ENCODE peak calls at places on chromosomes 13 and 19, in nine cellular contexts. One of them, this sample, is unnamed.

GRCh38 chr13:95698047-95698749 is 21.3 kb downstream of the DNAJC3 start:
- DNase-seq in uterus: no peak
- DNase-seq in activated naive CD4-positive, alpha-beta T cell treated with anti-CD3 and anti-CD28 coated beads for 36 hours: no peak
- DNase-seq in smooth muscle cell of the brain vasculature: no peak
- DNase-seq in lower leg skin: no peak
- DNase-seq in mucosa of gallbladder: no peak
- DNase-seq in dorsolateral prefrontal cortex: no peak
- DNase-seq in stimulated activated CD4-positive, alpha-beta T cell treated with anti-CD3 and anti-CD28 coated beads, Interleukin-15, amount 100 ng/mL, for 1 hour: no peak
- DNase-seq in NCI-H2081: no peak
- DNase-seq in this sample: no peak

GRCh38 chr19:47296036-47296435 is 13.6 kb upstream of the C5AR1 start:
- DNase-seq in uterus: peak; percentile 81
- DNase-seq in activated naive CD4-positive, alpha-beta T cell treated with anti-CD3 and anti-CD28 coated beads for 36 hours: peak; percentile 91
- DNase-seq in smooth muscle cell of the brain vasculature: peak; percentile 49
- DNase-seq in lower leg skin: peak; percentile 92
- DNase-seq in mucosa of gallbladder: peak; percentile 87
- DNase-seq in dorsolateral prefrontal cortex: peak; percentile 72
- DNase-seq in stimulated activated CD4-positive, alpha-beta T cell treated with anti-CD3 and anti-CD28 coated beads, Interleukin-15, amount 100 ng/mL, for 1 hour: peak; percentile 51
- DNase-seq in NCI-H2081: peak; percentile 92
- DNase-seq in this sample: peak; percentile 66

GRCh38 chr19:18848860-18849661 is 17.3 kb downstream of the UPF1 start:
- DNase-seq in uterus: peak; percentile 73
- DNase-seq in activated naive CD4-positive, alpha-beta T cell treated with anti-CD3 and anti-CD28 coated beads for 36 hours: no peak
- DNase-seq in smooth muscle cell of the brain vasculature: no peak
- DNase-seq in lower leg skin: peak; percentile 90
- DNase-seq in mucosa of gallbladder: peak; percentile 67
- DNase-seq in dorsolateral prefrontal cortex: peak; percentile 66
- DNase-seq in stimulated activated CD4-positive, alpha-beta T cell treated with anti-CD3 and anti-CD28 coated beads, Interleukin-15, amount 100 ng/mL, for 1 hour: no peak
- DNase-seq in NCI-H2081: no peak
- DNase-seq in this sample: no peak

GRCh38 chr19:54616840-54617560 is 13.3 kb upstream of the LILRB1 start:
- DNase-seq in uterus: no peak
- DNase-seq in activated naive CD4-positive, alpha-beta T cell treated with anti-CD3 and anti-CD28 coated beads for 36 hours: no peak
- DNase-seq in smooth muscle cell of the brain vasculature: no peak
- DNase-seq in lower leg skin: no peak
- DNase-seq in mucosa of gallbladder: no peak
- DNase-seq in dorsolateral prefrontal cortex: no peak
- DNase-seq in stimulated activated CD4-positive, alpha-beta T cell treated with anti-CD3 and anti-CD28 coated beads, Interleukin-15, amount 100 ng/mL, for 1 hour: no peak
- DNase-seq in NCI-H2081: no peak
- DNase-seq in this sample: no peak

GRCh38 chr13:49716615-49717014 is 25.3 kb upstream of the EBPL start:
- DNase-seq in uterus: no peak
- DNase-seq in activated naive CD4-positive, alpha-beta T cell treated with anti-CD3 and anti-CD28 coated beads for 36 hours: no peak
- DNase-seq in smooth muscle cell of the brain vasculature: no peak
- DNase-seq in lower leg skin: no peak
- DNase-seq in mucosa of gallbladder: no peak
- DNase-seq in dorsolateral prefrontal cortex: no peak
- DNase-seq in stimulated activated CD4-positive, alpha-beta T cell treated with anti-CD3 and anti-CD28 coated beads, Interleukin-15, amount 100 ng/mL, for 1 hour: no peak
- DNase-seq in NCI-H2081: no peak
- DNase-seq in this sample: no peak

GRCh38 chr13:40125336-40125735 is 469.9 kb downstream of the COG6 start:
- DNase-seq in uterus: no peak
- DNase-seq in activated naive CD4-positive, alpha-beta T cell treated with anti-CD3 and anti-CD28 coated beads for 36 hours: no peak
- DNase-seq in smooth muscle cell of the brain vasculature: no peak
- DNase-seq in lower leg skin: no peak
- DNase-seq in mucosa of gallbladder: no peak
- DNase-seq in dorsolateral prefrontal cortex: no peak
- DNase-seq in stimulated activated CD4-positive, alpha-beta T cell treated with anti-CD3 and anti-CD28 coated beads, Interleukin-15, amount 100 ng/mL, for 1 hour: no peak
- DNase-seq in NCI-H2081: no peak
- DNase-seq in this sample: no peak

GRCh38 chr19:55809381-55810058 is 22.3 kb downstream of the NLRP11 start:
- DNase-seq in uterus: no peak
- DNase-seq in activated naive CD4-positive, alpha-beta T cell treated with anti-CD3 and anti-CD28 coated beads for 36 hours: peak; percentile 56
- DNase-seq in smooth muscle cell of the brain vasculature: no peak
- DNase-seq in lower leg skin: no peak
- DNase-seq in mucosa of gallbladder: peak; percentile 66
- DNase-seq in dorsolateral prefrontal cortex: peak; percentile 27
- DNase-seq in stimulated activated CD4-positive, alpha-beta T cell treated with anti-CD3 and anti-CD28 coated beads, Interleukin-15, amount 100 ng/mL, for 1 hour: no peak
- DNase-seq in NCI-H2081: peak; percentile 93
- DNase-seq in this sample: no peak

GRCh38 chr19:48090281-48090802 is 20.3 kb downstream of the PLA2G4C start:
- DNase-seq in uterus: no peak
- DNase-seq in activated naive CD4-positive, alpha-beta T cell treated with anti-CD3 and anti-CD28 coated beads for 36 hours: no peak
- DNase-seq in smooth muscle cell of the brain vasculature: no peak
- DNase-seq in lower leg skin: no peak
- DNase-seq in mucosa of gallbladder: no peak
- DNase-seq in dorsolateral prefrontal cortex: no peak
- DNase-seq in stimulated activated CD4-positive, alpha-beta T cell treated with anti-CD3 and anti-CD28 coated beads, Interleukin-15, amount 100 ng/mL, for 1 hour: no peak
- DNase-seq in NCI-H2081: no peak
- DNase-seq in this sample: no peak

GRCh38 chr13:49561064-49561410 is 24.3 kb downstream of the RCBTB1 start:
- DNase-seq in uterus: no peak
- DNase-seq in activated naive CD4-positive, alpha-beta T cell treated with anti-CD3 and anti-CD28 coated beads for 36 hours: no peak
- DNase-seq in smooth muscle cell of the brain vasculature: no peak
- DNase-seq in lower leg skin: no peak
- DNase-seq in mucosa of gallbladder: no peak
- DNase-seq in dorsolateral prefrontal cortex: no peak
- DNase-seq in stimulated activated CD4-positive, alpha-beta T cell treated with anti-CD3 and anti-CD28 coated beads, Interleukin-15, amount 100 ng/mL, for 1 hour: no peak
- DNase-seq in NCI-H2081: no peak
- DNase-seq in this sample: no peak

GRCh38 chr13:52892925-52893324 is 44.5 kb upstream of the PCDH8 start:
- DNase-seq in uterus: no peak
- DNase-seq in activated naive CD4-positive, alpha-beta T cell treated with anti-CD3 and anti-CD28 coated beads for 36 hours: no peak
- DNase-seq in smooth muscle cell of the brain vasculature: no peak
- DNase-seq in lower leg skin: no peak
- DNase-seq in mucosa of gallbladder: no peak
- DNase-seq in dorsolateral prefrontal cortex: no peak
- DNase-seq in stimulated activated CD4-positive, alpha-beta T cell treated with anti-CD3 and anti-CD28 coated beads, Interleukin-15, amount 100 ng/mL, for 1 hour: no peak
- DNase-seq in NCI-H2081: no peak
- DNase-seq in this sample: no peak

GRCh38 chr19:39154084-39154625 is 28.6 kb downstream of the PAK4 start:
- DNase-seq in uterus: no peak
- DNase-seq in activated naive CD4-positive, alpha-beta T cell treated with anti-CD3 and anti-CD28 coated beads for 36 hours: no peak
- DNase-seq in smooth muscle cell of the brain vasculature: no peak
- DNase-seq in lower leg skin: no peak
- DNase-seq in mucosa of gallbladder: no peak
- DNase-seq in dorsolateral prefrontal cortex: no peak
- DNase-seq in stimulated activated CD4-positive, alpha-beta T cell treated with anti-CD3 and anti-CD28 coated beads, Interleukin-15, amount 100 ng/mL, for 1 hour: no peak
- DNase-seq in NCI-H2081: no peak
- DNase-seq in this sample: no peak

This sample was measured in activated CD4-positive, CD25-positive, alpha-beta regulatory T cell treated with anti-CD3 and anti-CD28 coated beads, Interleukin-2, amount 50 U/mL, for 16 hours.